ENCODE peak calls at places on chromosomes 7 and 10, in four cellular contexts. B is dorsolateral prefrontal cortex, T is lower lobe of right lung, O is prostate gland. U is an unnamed sample.

GRCh38 chr7:140003913-140004382 is 58.8 kb downstream of the PARP12 start:
- DNase-seq in T (no peak), B (no peak), O (no peak), U (no peak)

GRCh38 chr7:924541-925231 is 29.8 kb downstream of the ADAP1 start:
- DNase-seq in O (no peak), T (peak), B (peak), U (no peak)

GRCh38 chr10:109820620-109821405 is 102.5 kb downstream of the XPNPEP1 start:
- DNase-seq in T (no peak), O (no peak), B (no peak), U (no peak)

GRCh38 chr10:13349776-13350274 is 1.7 kb upstream of the SEPHS1 start:
- DNase-seq in T (peak), O (peak), B (no peak), U (no peak)

GRCh38 chr7:82605247-82605864 is 161.8 kb upstream of the CACNA2D1 start:
- DNase-seq in O (no peak), T (no peak), B (no peak), U (no peak)

GRCh38 chr10:114195079-114195478 is 15.9 kb downstream of the TDRD1 start:
- DNase-seq in T (no peak), O (no peak), B (no peak), U (no peak)

GRCh38 chr7:27073066-27073465 is 22.7 kb downstream of the HOXA1 start:
- DNase-seq in O (no peak), T (no peak), B (no peak), U (no peak)

GRCh38 chr7:150663802-150664494 is 21.6 kb upstream of the GIMAP2 start:
- DNase-seq in O (no peak), B (no peak), T (no peak), U (no peak)

GRCh38 chr10:55500931-55501559 is 700.0 kb upstream of the PCDH15 start:
- DNase-seq in O (no peak), T (no peak), B (no peak), U (no peak)

GRCh38 chr7:121069346-121070100 is 81.0 kb downstream of the CPED1 start:
- DNase-seq in O (peak), T (no peak), B (no peak), U (no peak)

GRCh38 chr7:70017371-70017770 is 419.1 kb downstream of the AUTS2 start:
- DNase-seq in B (no peak), T (no peak), O (no peak), U (no peak)

GRCh38 chr7:140397784-140398750 is at the start of gene SLC37A3:
- DNase-seq in O (peak), B (peak), T (peak), U (peak)

GRCh38 chr10:91604462-91604935 is 28.4 kb downstream of the PPP1R3C start:
- DNase-seq in B (no peak), O (no peak), T (no peak), U (no peak)

GRCh38 chr7:79361214-79361613 is 92.3 kb downstream of the MAGI2 start:
- DNase-seq in B (no peak), T (no peak), O (no peak), U (no peak)

GRCh38 chr10:12707461-12708185 is 293.9 kb downstream of the CCDC3 start:
- DNase-seq in B (no peak), T (no peak), O (no peak), U (no peak)

GRCh38 chr7:29290829-29291228 is 96.3 kb downstream of the CHN2 start:
- DNase-seq in B (no peak), T (no peak), O (no peak), U (no peak)

GRCh38 chr7:41047192-41047591 is 655.7 kb downstream of the INHBA start:
- DNase-seq in B (no peak), T (no peak), O (no peak), U (no peak)

GRCh38 chr10:95201736-95202135 is 7.7 kb downstream of the ACSM6 start:
- DNase-seq in O (no peak), T (no peak), B (no peak), U (no peak)

GRCh38 chr10:62852961-62853702 is 37.0 kb upstream of the EGR2 start:
- DNase-seq in T (no peak), B (no peak), O (no peak), U (no peak)

GRCh38 chr10:43078986-43079273 is 2.1 kb downstream of the RET start:
- DNase-seq in B (no peak), T (no peak), O (no peak), U (peak)

GRCh38 chr10:83991986-83992753 is 147.1 kb upstream of the GHITM start:
- DNase-seq in T (no peak), O (no peak), B (no peak), U (no peak)

GRCh38 chr10:122830965-122831353 is 14.7 kb downstream of the CUZD1 start:
- DNase-seq in O (no peak), T (no peak), B (no peak), U (no peak)

GRCh38 chr10:120402358-120402757 is 54.7 kb upstream of the PLPP4 start:
- DNase-seq in O (no peak), B (no peak), T (no peak), U (no peak)

GRCh38 chr7:139730746-139731612 is 46.8 kb downstream of the HIPK2 start:
- DNase-seq in O (peak), T (peak), B (no peak), U (no peak)

GRCh38 chr10:120012566-120012965 is 120.0 kb downstream of the SEC23IP start:
- DNase-seq in O (no peak), B (no peak), T (no peak), U (no peak)

GRCh38 chr7:4650471-4651047 is 31.5 kb upstream of the FOXK1 start:
- DNase-seq in O (no peak), T (no peak), B (no peak), U (no peak)

GRCh38 chr7:20778063-20778721 is 8.5 kb downstream of the SP8 start:
- DNase-seq in T (peak), O (peak), B (no peak), U (no peak)

GRCh38 chr10:30062090-30062489 is 2.7 kb upstream of the JCAD start:
- DNase-seq in B (no peak), T (no peak), O (no peak), U (no peak)

GRCh38 chr7:117019786-117020604 is 66.7 kb downstream of the ST7 start:
- DNase-seq in T (peak), B (peak), O (peak), U (no peak)

GRCh38 chr10:28054211-28054888 is 55.5 kb upstream of the ODAD2 start:
- DNase-seq in O (no peak), T (no peak), B (no peak), U (no peak)

GRCh38 chr7:139687980-139688632 is 89.7 kb downstream of the HIPK2 start:
- DNase-seq in B (peak), T (no peak), O (no peak), U (no peak)

GRCh38 chr7:47945261-47946015 is 2.8 kb downstream of the PKD1L1 start:
- DNase-seq in B (peak), T (peak), O (peak), U (no peak)

GRCh38 chr7:41912426-41912825 is 209.5 kb upstream of the INHBA start:
- DNase-seq in O (no peak), B (no peak), T (no peak), U (no peak)

GRCh38 chr7:118259115-118259514 is 34.6 kb downstream of the ANKRD7 start:
- DNase-seq in B (no peak), T (no peak), O (no peak), U (no peak)
- TF ChIP-seq CTCF in B (peak), T (no peak), O (no peak), U (peak)

GRCh38 chr10:107144490-107144889 is 20.0 kb downstream of the SORCS1 start:
- DNase-seq in T (no peak), O (no peak), B (no peak), U (no peak)
- TF ChIP-seq CTCF in T (no peak), O (no peak), B (no peak), U (peak)

GRCh38 chr7:157769016-157769869 is 432.4 kb downstream of the DNAJB6 start:
- DNase-seq in T (peak), B (no peak), O (no peak), U (peak)

GRCh38 chr7:157766098-157766497 is 429.3 kb downstream of the DNAJB6 start:
- DNase-seq in O (no peak), B (no peak), T (no peak), U (no peak)

GRCh38 chr7:157767466-157767865 is 430.7 kb downstream of the DNAJB6 start:
- DNase-seq in B (no peak), T (peak), O (no peak), U (no peak)

GRCh38 chr7:157769870-157770213 is 433.0 kb downstream of the DNAJB6 start:
- DNase-seq in B (no peak), O (no peak), T (peak), U (no peak)

DNA sequence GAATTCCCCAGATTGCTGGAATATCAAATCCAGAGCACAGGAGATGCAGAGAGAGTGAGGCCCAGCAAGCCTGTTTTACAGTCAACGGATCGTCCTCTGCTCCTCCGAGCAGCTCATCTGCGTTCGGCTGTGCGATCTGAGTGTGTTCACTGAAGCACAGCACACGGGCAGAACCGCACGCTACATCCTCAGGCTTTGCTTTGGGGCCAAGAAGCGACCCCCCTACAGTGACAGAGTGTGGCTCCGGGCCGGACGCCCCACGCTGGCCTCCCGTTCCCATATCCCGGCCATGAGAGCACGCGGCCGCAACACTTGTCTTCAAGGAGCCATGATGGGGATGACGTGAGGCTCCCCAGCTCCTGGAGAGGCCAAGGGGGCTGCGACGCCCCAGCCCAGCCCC is 431.4 kb downstream of the DNAJB6 start:
- DNase-seq in O (no peak), B (no peak), T (peak), U (no peak)
- TF ChIP-seq CTCF in O (no peak), B (no peak), T (no peak), U (no peak)

GRCh38 chr10:85548038-85548437 is 818.6 kb downstream of the GRID1 start:
- DNase-seq in B (peak), O (peak), T (no peak), U (no peak)
- TF ChIP-seq CTCF in B (peak), O (peak), T (peak), U (peak)

GRCh38 chr10:132634241-132634946 is 96.8 kb downstream of the INPP5A start:
- DNase-seq in B (peak), O (no peak), T (no peak), U (no peak)
- TF ChIP-seq CTCF in B (no peak), O (no peak), T (no peak), U (no peak)